ENCODE peak calls at places on chromosomes 13 and 19, in ten cellular contexts. T is aorta, W is GM23248, N is lung, M is Peyer's patch, Q is ascending aorta, F is PC-3, I is neural progenitor cell, S is GM23338, U is ovary. O is an unnamed sample. For H3K27me3 and H3K4me1, the result is how much of the 10 kb centered on the place peaks cover.

GRCh38 chr13:50543767-50544166 is 299.7 kb downstream of the DLEU7 start:
- DNase-seq in T (peak), Q (no peak), N (no peak), S (peak), W (peak), I (peak), M (no peak), U (no peak), F (peak), O (no peak)

GRCh38 chr13:67367385-67367784 is 137.2 kb upstream of the PCDH9 start:
- DNase-seq in U (no peak), N (no peak), S (no peak), T (no peak), M (no peak), Q (no peak), F (no peak), I (no peak), W (no peak), O (no peak)

GRCh38 chr19:1873524-1874473 is 10.4 kb upstream of the KLF16 start:
- DNase-seq in U (peak), T (no peak), Q (no peak), M (no peak), N (no peak), W (no peak), F (no peak), I (no peak), S (no peak), O (no peak)

GRCh38 chr13:44050450-44051063 is 170.9 kb downstream of the LACC1 start:
- DNase-seq in U (no peak), W (peak), F (peak), N (no peak), M (no peak), I (no peak), S (peak), Q (no peak), T (no peak), O (peak)

GRCh38 chr19:53004242-53004641 is 9.5 kb upstream of the ERVV-1 start:
- DNase-seq in I (no peak), Q (no peak), S (no peak), N (no peak), U (no peak), W (no peak), F (no peak), M (no peak), T (no peak), O (no peak)

GRCh38 chr13:43316997-43317396 is 293.6 kb downstream of the DNAJC15 start:
- DNase-seq in Q (no peak), U (no peak), M (no peak), I (peak), S (peak), N (no peak), T (no peak), F (no peak), W (peak), O (no peak)

GRCh38 chr13:41455725-41456419 is 1.5 kb upstream of the RGCC start:
- DNase-seq in W (no peak), S (peak), F (no peak), Q (no peak), N (no peak), T (no peak), M (no peak), I (peak), U (no peak), O (peak)

GRCh38 chr19:18896421-18896841 is 473 bp upstream of the CERS1 start:
- DNase-seq in I (peak), F (peak), S (peak), M (no peak), T (no peak), W (peak), U (no peak), N (no peak), Q (no peak), O (no peak)

DNA sequence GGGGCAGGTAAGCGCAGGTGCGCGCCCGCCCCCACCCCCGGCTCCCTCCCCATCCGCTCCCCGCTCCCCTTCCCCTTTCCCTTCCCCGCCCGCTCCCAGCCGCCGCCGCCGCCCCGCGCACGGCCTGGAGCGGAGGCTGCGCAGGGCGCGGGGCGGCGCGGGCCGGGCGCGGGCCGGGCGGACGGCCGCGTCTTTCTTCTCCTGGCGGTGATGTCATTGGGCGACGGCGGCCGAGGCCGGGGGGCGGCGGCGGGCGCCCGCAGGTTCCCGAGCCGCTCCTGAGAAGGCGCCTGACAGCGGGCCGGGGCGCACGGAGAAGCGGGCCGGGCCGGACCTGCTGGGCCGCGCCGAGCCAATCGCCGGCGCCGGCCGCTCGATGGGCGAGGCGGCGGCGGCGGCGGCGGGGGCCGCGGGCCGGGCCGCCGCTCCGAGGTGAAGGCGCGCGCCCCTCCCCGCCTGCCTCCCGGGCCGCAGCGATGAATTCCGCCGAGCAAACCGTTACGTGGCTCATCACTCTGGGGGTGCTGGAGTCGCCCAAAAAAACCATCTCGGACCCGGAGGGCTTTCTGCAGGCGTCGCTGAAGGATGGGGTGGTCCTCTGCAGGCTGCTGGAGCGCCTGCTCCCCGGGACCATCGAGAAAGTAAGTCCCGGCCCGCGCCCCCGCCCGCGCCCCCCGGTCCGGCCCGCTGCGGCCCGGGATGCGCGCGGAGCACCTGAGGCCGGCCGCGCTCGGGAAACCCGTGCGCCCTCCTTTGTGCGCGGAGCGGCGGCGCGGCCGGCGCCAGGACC is at the start of gene ARHGEF7:
- DNase-seq in M (no peak), F (no peak), U (peak), Q (no peak), S (peak), I (peak), N (no peak), T (peak), W (peak), O (no peak)
- H3K27me3 ChIP-seq in M (under half), F (half or more), U (under half), Q (under half), S (half or more), I (half or more), N (under half), T (under half), W (under half), O (half or more)

GRCh38 chr19:13018037-13018914 is 23.0 kb downstream of the NFIX start:
- DNase-seq in U (peak), I (peak), M (no peak), Q (no peak), N (no peak), T (no peak), W (peak), F (peak), S (peak), O (no peak)
- H3K4me1 ChIP-seq in U (under half), I (under half), M (under half), Q (half or more), N (under half), T (under half), W (half or more), F (half or more), S (half or more), O (under half)

GRCh38 chr13:46660859-46661258 is 107.9 kb downstream of the LRCH1 start:
- DNase-seq in Q (no peak), U (no peak), I (no peak), W (no peak), N (no peak), F (no peak), S (no peak), T (no peak), M (no peak), O (no peak)
- H3K4me3 ChIP-seq in Q (no peak), U (no peak), I (no peak), W (no peak), N (no peak), F (no peak), S (no peak), T (no peak), M (no peak), O (no peak)

DNA sequence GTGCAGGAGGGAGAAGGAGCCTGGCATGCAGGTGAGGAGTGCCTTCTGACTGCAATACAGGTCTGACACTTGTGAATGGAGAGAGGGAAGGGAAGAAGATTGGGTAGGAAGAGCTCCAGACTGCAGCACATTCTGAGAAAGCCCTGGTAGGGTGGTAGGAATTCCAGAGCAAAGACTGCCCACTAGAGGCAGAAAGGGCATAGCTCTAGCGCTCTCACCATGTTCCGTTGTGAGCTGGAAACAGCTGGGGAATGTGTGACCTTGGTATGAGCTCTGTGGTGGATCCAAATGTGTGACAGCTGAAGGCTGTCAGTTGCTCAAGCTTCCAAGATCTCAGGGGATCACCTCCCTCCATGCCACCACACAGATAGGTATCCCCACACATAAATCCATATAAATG is 2.9 kb upstream of the MTUS2 start:
- DNase-seq in T (no peak), M (no peak), Q (no peak), I (peak), W (no peak), N (no peak), U (no peak), S (peak), F (no peak), O (no peak)
- H3K27me3 ChIP-seq in T (under half), M (under half), Q (under half), I (under half), W (under half), N (under half), U (under half), S (under half), F (under half), O (under half)

GRCh38 chr19:632228-633067 is 889 bp downstream of the POLRMT start:
- DNase-seq in U (no peak), N (no peak), F (peak), W (peak), I (peak), T (no peak), Q (no peak), S (peak), M (peak), O (no peak)

GRCh38 chr19:633068-633785 is at the start of gene POLRMT:
- DNase-seq in S (peak), F (peak), I (peak), Q (peak), W (peak), N (peak), M (peak), T (peak), U (peak), O (peak)

GRCh38 chr19:633786-634639 is 676 bp upstream of the POLRMT start:
- DNase-seq in S (no peak), Q (no peak), T (no peak), I (peak), W (peak), U (no peak), F (no peak), N (no peak), M (no peak), O (no peak)

GRCh38 chr19:638901-639250 is 803 bp upstream of the FGF22 start:
- DNase-seq in N (no peak), S (no peak), Q (no peak), F (no peak), I (no peak), U (no peak), T (no peak), W (no peak), M (no peak), O (no peak)

DNA sequence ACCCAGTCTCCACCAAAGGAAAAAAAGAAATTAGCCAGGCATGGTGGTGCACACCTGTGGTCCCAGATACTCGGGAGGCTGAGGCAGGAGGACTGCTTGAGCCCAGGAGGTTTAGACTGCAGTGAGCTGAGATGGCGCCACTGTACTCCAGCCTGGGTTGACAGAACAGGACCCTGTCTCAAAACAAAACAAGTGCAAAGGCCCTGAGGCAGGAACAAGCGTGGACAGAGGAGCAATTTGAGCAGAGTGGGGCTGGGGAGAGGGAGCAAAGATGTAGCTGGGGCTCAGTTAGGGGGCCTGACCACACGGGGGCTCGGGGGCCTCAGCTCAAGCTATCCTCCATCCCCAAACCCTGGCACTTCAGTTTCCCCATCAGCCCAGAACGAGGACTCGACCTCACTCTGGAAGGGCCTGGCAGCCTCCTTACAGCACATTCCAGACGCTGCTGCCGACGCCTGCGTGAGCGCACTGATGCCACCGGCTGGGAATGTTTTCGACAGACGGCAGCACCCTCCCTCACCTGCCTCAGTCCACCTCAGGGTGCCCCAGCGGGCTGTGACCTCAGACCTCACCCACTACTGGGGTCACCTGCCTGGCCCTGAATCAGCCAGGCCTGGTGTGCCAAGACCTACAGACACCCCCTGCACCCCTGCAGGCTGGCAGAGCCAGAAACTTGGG is 1.8 kb upstream of the POLRMT start:
- DNase-seq in F (no peak), T (no peak), I (no peak), W (no peak), U (no peak), Q (no peak), N (no peak), M (no peak), S (no peak), O (no peak)
- H3K4me1 ChIP-seq in F (under half), T (under half), I (under half), W (under half), U (under half), Q (under half), N (under half), M (under half), S (under half), O (under half)

DNA sequence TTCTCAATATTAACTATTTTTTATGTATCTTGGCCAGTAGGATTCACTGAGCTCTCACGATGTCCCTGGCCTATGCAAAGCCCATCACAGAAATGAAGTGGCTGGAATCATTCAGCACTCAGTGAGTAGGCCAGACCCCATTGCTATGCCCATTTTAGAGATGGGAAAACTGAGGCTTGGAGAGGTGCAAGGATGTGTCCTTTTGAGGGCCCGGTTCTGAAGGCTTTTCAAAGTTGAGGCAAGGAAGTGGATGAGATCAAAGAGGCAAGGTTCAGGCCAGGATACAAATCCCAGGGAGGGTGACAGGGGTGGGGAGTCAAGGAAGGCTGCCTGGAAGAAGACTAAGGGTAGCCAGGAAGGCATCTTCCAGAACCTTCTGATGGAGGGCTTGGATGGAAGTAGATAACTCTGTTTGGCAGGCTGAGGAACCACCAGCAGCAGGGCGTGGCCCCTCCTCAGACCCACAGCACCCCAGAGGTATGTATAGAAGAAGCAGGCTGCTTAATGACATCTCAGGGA is 18.8 kb upstream of the ERCC1 start:
- DNase-seq in Q (no peak), F (no peak), S (no peak), T (no peak), W (no peak), N (no peak), U (no peak), I (no peak), M (no peak), O (no peak)
- H3K4me3 ChIP-seq in Q (no peak), F (no peak), S (peak), T (no peak), W (no peak), N (no peak), U (no peak), I (no peak), M (no peak), O (peak)